ENCODE peak calls at places on chromosome 21, in eight cellular contexts. P is foreskin keratinocyte, M is HAP-1, T is aorta, I is right cardiac atrium, L is thoracic aorta, B is hepatocyte, E is heart left ventricle. Q is an unnamed sample.

GRCh38 chr21:28100366-28100765 is 892.3 kb downstream of the LTN1 start:
- DNase-seq in P (no peak), M (no peak), T (no peak), I (no peak), L (no peak), B (no peak), E (no peak), Q (no peak)

GRCh38 chr21:39317134-39318090 is 4.0 kb upstream of the BRWD1 start:
- DNase-seq in P (no peak), M (no peak), T (no peak), I (no peak), L (no peak), B (peak; percentile 35), E (no peak), Q (no peak)

GRCh38 chr21:28235169-28235892 is 757.3 kb downstream of the LTN1 start:
- DNase-seq in P (no peak), M (no peak), T (no peak), I (peak; percentile 35), L (no peak), B (no peak), E (peak; percentile 31), Q (peak; percentile 66)

GRCh38 chr21:38807481-38807880 is 1.8 kb downstream of the ETS2 start:
- DNase-seq in P (no peak), M (peak; percentile 94), T (no peak), I (no peak), L (no peak), B (no peak), E (no peak), Q (no peak)

GRCh38 chr21:44911384-44912157 is 9.1 kb downstream of the ITGB2 start:
- DNase-seq in P (no peak), M (no peak), T (peak; percentile 91), I (peak; percentile 89), L (no peak), B (no peak), E (peak; percentile 86), Q (peak; percentile 94)

GRCh38 chr21:25329227-25329626 is 278.1 kb downstream of the MRPL39 start:
- DNase-seq in P (peak; percentile 85), M (no peak), T (no peak), I (no peak), L (no peak), B (no peak), E (no peak), Q (no peak)

GRCh38 chr21:26972131-26972707 is 5.3 kb upstream of the ADAMTS5 start:
- DNase-seq in P (no peak), M (no peak), T (no peak), I (no peak), L (no peak), B (no peak), E (no peak), Q (no peak)

GRCh38 chr21:41761211-41762181 is 5.4 kb downstream of the RIPK4 start:
- DNase-seq in P (no peak), M (no peak), T (peak; percentile 84), I (peak; percentile 89), L (no peak), B (peak; percentile 55), E (peak; percentile 74), Q (peak; percentile 70)

GRCh38 chr21:30408782-30409494 is 13.1 kb downstream of the KRTAP13-1 start:
- DNase-seq in P (peak; percentile 66), M (no peak), T (no peak), I (peak; percentile 46), L (no peak), B (peak; percentile 81), E (peak; percentile 34), Q (no peak)

GRCh38 chr21:45874716-45875415 is 106.7 kb upstream of the COL6A1 start:
- DNase-seq in P (peak; percentile 64), M (no peak), T (peak; percentile 77), I (no peak), L (no peak), B (peak; percentile 90), E (no peak), Q (peak; percentile 61)

GRCh38 chr21:40052276-40052675 is 185.0 kb downstream of the PCP4 start:
- DNase-seq in P (no peak), M (no peak), T (no peak), I (no peak), L (no peak), B (no peak), E (no peak), Q (no peak)

GRCh38 chr21:29851611-29852010 is 88.2 kb downstream of the GRIK1 start:
- DNase-seq in P (no peak), M (no peak), T (no peak), I (no peak), L (no peak), B (no peak), E (no peak), Q (no peak)

DNA sequence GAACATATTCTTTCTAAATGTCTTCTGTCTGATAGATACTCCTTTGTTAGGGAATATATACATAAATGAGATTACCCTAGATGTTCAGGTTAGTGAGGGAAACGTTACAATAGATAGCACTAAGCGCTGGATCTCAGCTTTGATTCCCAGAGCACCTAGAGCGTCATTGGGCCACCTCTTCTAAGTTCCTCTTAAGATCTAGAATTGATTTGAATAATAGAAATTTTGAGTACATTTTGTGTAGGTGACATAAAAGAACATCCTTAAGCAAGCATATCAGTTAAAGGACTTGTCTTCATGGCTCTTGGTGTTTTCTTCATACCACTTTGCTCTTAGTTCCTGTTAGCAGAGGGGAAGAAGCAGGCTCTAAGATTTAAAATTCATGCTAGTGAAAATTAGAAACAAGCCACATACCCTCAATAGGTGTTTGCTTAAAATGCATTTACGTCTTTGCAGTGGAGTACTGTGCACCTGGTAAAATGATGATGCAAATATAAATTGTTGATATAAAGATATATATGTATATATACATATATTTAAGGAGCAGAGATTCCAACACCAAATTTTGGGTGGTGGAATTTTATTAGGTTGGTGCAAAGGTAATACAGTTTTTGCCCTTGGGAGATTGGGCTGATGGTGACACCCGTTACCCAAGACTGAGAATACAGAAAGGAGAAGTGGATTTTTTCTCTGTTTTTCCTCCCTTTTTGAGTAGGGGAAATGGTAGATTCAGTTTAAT is 47.1 kb downstream of the DYRK1A start:
- DNase-seq in P (no peak), M (no peak), T (no peak), I (no peak), L (no peak), B (no peak), E (no peak), Q (no peak)
- H3K4me1 ChIP-seq in P (peaks cover 3% of the 10 kb centered on the region), M (peaks cover 10% of the 10 kb centered on the region), T (peaks cover 1% of the 10 kb centered on the region), I (peaks cover 8% of the 10 kb centered on the region), L (peaks cover 64% of the 10 kb centered on the region), B (peaks cover 14% of the 10 kb centered on the region), E (peaks cover 81% of the 10 kb centered on the region), Q (no peaks in the 10 kb centered on the region)

GRCh38 chr21:35234725-35235124 is 185.6 kb upstream of the RUNX1 start:
- DNase-seq in P (no peak), M (no peak), T (no peak), I (no peak), L (no peak), B (no peak), E (no peak), Q (no peak)

GRCh38 chr21:35231115-35231514 is 182.0 kb upstream of the RUNX1 start:
- DNase-seq in P (no peak), M (no peak), T (no peak), I (no peak), L (no peak), B (no peak), E (no peak), Q (no peak)

GRCh38 chr21:35236090-35236489 is 187.0 kb upstream of the RUNX1 start:
- DNase-seq in P (no peak), M (no peak), T (no peak), I (no peak), L (no peak), B (no peak), E (no peak), Q (no peak)

GRCh38 chr21:35229290-35229689 is 180.2 kb upstream of the RUNX1 start:
- DNase-seq in P (no peak), M (no peak), T (no peak), I (no peak), L (no peak), B (no peak), E (no peak), Q (no peak)

DNA sequence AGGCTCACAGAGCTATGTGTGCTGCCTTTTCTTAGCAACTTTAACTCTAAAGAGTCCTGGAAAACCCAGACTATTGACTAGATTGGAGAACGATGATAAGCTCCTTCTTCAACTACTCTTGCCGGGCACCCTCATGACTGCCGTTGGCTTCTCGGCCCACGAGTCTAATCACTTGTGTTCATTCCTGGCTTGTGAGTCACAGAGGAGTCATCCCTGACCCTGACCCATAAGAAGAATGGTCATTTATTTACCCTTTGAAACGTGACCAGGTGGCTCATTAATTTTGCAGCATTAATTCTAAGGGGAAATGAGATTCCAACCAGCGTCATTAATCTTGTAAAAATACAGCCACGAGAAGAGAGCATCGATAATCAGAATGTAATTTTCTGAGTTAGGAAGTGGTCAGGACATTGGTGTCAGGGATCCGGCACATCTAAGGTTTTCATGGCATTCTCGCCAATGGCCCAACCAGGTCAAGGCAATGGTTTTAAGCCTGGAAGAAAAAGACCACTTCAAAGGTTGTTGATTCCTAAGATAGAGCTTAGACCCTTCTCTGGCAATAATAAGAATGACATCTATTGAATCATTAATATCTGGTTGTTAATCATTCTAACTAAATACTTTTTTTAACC is 183.6 kb upstream of the RUNX1 start:
- DNase-seq in P (no peak), M (no peak), T (no peak), I (no peak), L (no peak), B (peak; percentile 60), E (no peak), Q (no peak)
- H3K4me1 ChIP-seq in P (no peaks in the 10 kb centered on the region), M (no peaks in the 10 kb centered on the region), T (no peaks in the 10 kb centered on the region), I (no peaks in the 10 kb centered on the region), L (no peaks in the 10 kb centered on the region), B (no peaks in the 10 kb centered on the region), E (no peaks in the 10 kb centered on the region), Q (no peaks in the 10 kb centered on the region)

DNA sequence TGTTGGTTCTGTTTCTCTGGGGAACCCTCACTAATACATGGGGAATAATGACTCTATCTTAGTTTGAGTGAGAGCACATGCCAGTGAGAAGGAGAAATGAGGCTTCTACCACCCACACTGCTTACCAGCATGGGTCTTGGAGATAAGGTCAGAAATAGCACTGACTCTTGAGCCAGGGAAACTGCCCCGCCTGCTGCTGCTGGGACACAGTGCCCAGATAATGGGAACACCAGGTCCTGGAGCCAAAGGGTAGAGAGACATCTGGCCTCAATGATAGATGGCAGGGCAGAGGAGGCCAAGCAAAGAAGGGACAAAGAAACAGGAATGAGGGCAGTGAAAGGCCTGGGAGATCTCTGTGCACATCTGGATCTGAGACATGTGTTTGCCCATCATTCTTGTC is 97.4 kb downstream of the MIS18A start:
- DNase-seq in P (no peak), M (no peak), T (no peak), I (peak; percentile 54), L (no peak), B (no peak), E (peak; percentile 55), Q (no peak)
- H3K4me1 ChIP-seq in P (no peaks in the 10 kb centered on the region), M (peaks cover under 1% of the 10 kb centered on the region), T (no peaks in the 10 kb centered on the region), I (no peaks in the 10 kb centered on the region), L (no peaks in the 10 kb centered on the region), B (no peaks in the 10 kb centered on the region), E (no peaks in the 10 kb centered on the region), Q (no peaks in the 10 kb centered on the region)

DNA sequence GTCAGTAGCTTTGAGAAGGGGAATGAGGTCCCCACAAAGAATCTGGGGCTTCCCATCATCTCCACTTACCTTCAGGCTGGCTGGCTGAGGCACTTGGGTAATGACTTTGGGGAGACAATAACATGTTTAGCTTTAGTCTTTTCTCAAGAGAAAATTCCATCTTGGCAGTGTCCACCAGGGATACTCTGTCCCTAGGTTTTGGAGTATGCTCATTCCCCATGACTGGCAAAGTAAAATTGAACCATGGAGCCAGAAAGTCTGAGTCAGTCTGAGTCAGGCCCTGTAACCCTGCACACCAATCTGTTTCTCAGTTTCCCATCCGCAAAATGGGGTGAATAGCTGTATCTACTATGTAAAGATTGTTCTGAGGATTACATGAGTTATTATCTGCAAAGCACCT is 28.2 kb downstream of the RUNX1 start:
- DNase-seq in P (no peak), M (no peak), T (no peak), I (no peak), L (no peak), B (no peak), E (no peak), Q (no peak)
- H3K4me1 ChIP-seq in P (peaks cover 15% of the 10 kb centered on the region), M (no peaks in the 10 kb centered on the region), T (no peaks in the 10 kb centered on the region), I (no peaks in the 10 kb centered on the region), L (no peaks in the 10 kb centered on the region), B (peaks cover 18% of the 10 kb centered on the region), E (no peaks in the 10 kb centered on the region), Q (no peaks in the 10 kb centered on the region)